ENCODE peak calls at places on chromosomes 12 and 14, in five cellular contexts. One of them, this sample, is unnamed.
A peak's percentile ranks its signal among the peaks of the same experiment; 100 is the strongest.

GRCh38 chr12:52423035-52423434 is 11.1 kb downstream of the KRT75 start:
- DNase-seq in uterus: peak; percentile 43
- DNase-seq in AG10803: no peak
- DNase-seq in heart right ventricle: no peak
- DNase-seq in MM.1S: no peak
- DNase-seq in this sample: no peak

GRCh38 chr12:104809706-104810385 is 148.2 kb downstream of the SLC41A2 start:
- DNase-seq in uterus: no peak
- DNase-seq in AG10803: no peak
- DNase-seq in heart right ventricle: no peak
- DNase-seq in MM.1S: no peak
- DNase-seq in this sample: no peak

GRCh38 chr12:48286665-48287064 is 64.1 kb downstream of the ZNF641 start:
- DNase-seq in uterus: no peak
- DNase-seq in AG10803: no peak
- DNase-seq in heart right ventricle: no peak
- DNase-seq in MM.1S: no peak
- DNase-seq in this sample: no peak

GRCh38 chr14:54174437-54174836 is 217.8 kb upstream of the BMP4 start:
- DNase-seq in uterus: no peak
- DNase-seq in AG10803: no peak
- DNase-seq in heart right ventricle: no peak
- DNase-seq in MM.1S: no peak
- DNase-seq in this sample: no peak

GRCh38 chr14:75238728-75239455 is 39.7 kb upstream of the FOS start:
- DNase-seq in uterus: peak; percentile 39
- DNase-seq in AG10803: no peak
- DNase-seq in heart right ventricle: peak; percentile 37
- DNase-seq in MM.1S: no peak
- DNase-seq in this sample: no peak

GRCh38 chr12:93060666-93061413 is 131.7 kb upstream of the EEA1 start:
- DNase-seq in uterus: peak; percentile 42
- DNase-seq in AG10803: peak; percentile 52
- DNase-seq in heart right ventricle: no peak
- DNase-seq in MM.1S: no peak
- DNase-seq in this sample: peak; percentile 75

GRCh38 chr14:33934938-33935337 is 15.9 kb downstream of the EGLN3 start:
- DNase-seq in uterus: no peak
- DNase-seq in AG10803: no peak
- DNase-seq in heart right ventricle: no peak
- DNase-seq in MM.1S: no peak
- DNase-seq in this sample: no peak

GRCh38 chr14:60945984-60946383 is 34.9 kb downstream of the TRMT5 start:
- DNase-seq in uterus: no peak
- DNase-seq in AG10803: no peak
- DNase-seq in heart right ventricle: no peak
- DNase-seq in MM.1S: no peak
- DNase-seq in this sample: no peak

GRCh38 chr12:48061943-48062719 is 43.7 kb downstream of the SENP1 start:
- DNase-seq in uterus: no peak
- DNase-seq in AG10803: no peak
- DNase-seq in heart right ventricle: no peak
- DNase-seq in MM.1S: no peak
- DNase-seq in this sample: no peak

GRCh38 chr12:110766311-110767154 is 23.8 kb upstream of the PPP1CC start:
- DNase-seq in uterus: no peak
- DNase-seq in AG10803: no peak
- DNase-seq in heart right ventricle: no peak
- DNase-seq in MM.1S: no peak
- DNase-seq in this sample: no peak

GRCh38 chr12:21773263-21773741 is 1.2 kb downstream of the KCNJ8 start:
- DNase-seq in uterus: peak; percentile 49
- DNase-seq in AG10803: peak; percentile 4
- DNase-seq in heart right ventricle: peak; percentile 67
- DNase-seq in MM.1S: no peak
- DNase-seq in this sample: peak; percentile 35

GRCh38 chr14:23321572-23322547 is 603 bp downstream of the PABPN1 start:
- DNase-seq in uterus: no peak
- DNase-seq in AG10803: peak; percentile 57
- DNase-seq in heart right ventricle: no peak
- DNase-seq in MM.1S: no peak
- DNase-seq in this sample: peak; percentile 79

GRCh38 chr12:89840162-89840922 is 131.7 kb upstream of the ATP2B1 start:
- DNase-seq in uterus: no peak
- DNase-seq in AG10803: peak; percentile 37
- DNase-seq in heart right ventricle: no peak
- DNase-seq in MM.1S: no peak
- DNase-seq in this sample: no peak

GRCh38 chr14:49193365-49194050 is 392.7 kb downstream of the RPS29 start:
- DNase-seq in uterus: no peak
- DNase-seq in AG10803: no peak
- DNase-seq in heart right ventricle: no peak
- DNase-seq in MM.1S: peak; percentile 81
- DNase-seq in this sample: no peak

GRCh38 chr12:66279127-66279712 is 23.1 kb upstream of the HELB start:
- DNase-seq in uterus: no peak
- DNase-seq in AG10803: no peak
- DNase-seq in heart right ventricle: no peak
- DNase-seq in MM.1S: no peak
- DNase-seq in this sample: no peak

GRCh38 chr12:10771132-10771733 is 31.2 kb downstream of the TAS2R7 start:
- DNase-seq in uterus: no peak
- DNase-seq in AG10803: peak; percentile 39
- DNase-seq in heart right ventricle: no peak
- DNase-seq in MM.1S: no peak
- DNase-seq in this sample: peak; percentile 14

GRCh38 chr12:106791531-106791930 is 17.0 kb downstream of the RIC8B start:
- DNase-seq in uterus: no peak
- DNase-seq in AG10803: no peak
- DNase-seq in heart right ventricle: no peak
- DNase-seq in MM.1S: no peak
- DNase-seq in this sample: no peak

GRCh38 chr12:9702239-9702638 is 30.7 kb downstream of the CLECL1 start:
- DNase-seq in uterus: no peak
- DNase-seq in AG10803: no peak
- DNase-seq in heart right ventricle: no peak
- DNase-seq in MM.1S: no peak
- DNase-seq in this sample: no peak

GRCh38 chr14:72433511-72433910 is 460.4 kb downstream of the DPF3 start:
- DNase-seq in uterus: no peak
- DNase-seq in AG10803: peak; percentile 14
- DNase-seq in heart right ventricle: no peak
- DNase-seq in MM.1S: no peak
- DNase-seq in this sample: peak; percentile 53

GRCh38 chr14:105905456-105905855 is 379.1 kb downstream of the TMEM121 start:
- DNase-seq in uterus: no peak
- DNase-seq in AG10803: no peak
- DNase-seq in heart right ventricle: no peak
- DNase-seq in MM.1S: no peak
- DNase-seq in this sample: no peak

GRCh38 chr14:24078146-24078545 is 6.8 kb downstream of the CPNE6 start:
- DNase-seq in uterus: no peak
- DNase-seq in AG10803: no peak
- DNase-seq in heart right ventricle: no peak
- DNase-seq in MM.1S: no peak
- DNase-seq in this sample: no peak

GRCh38 chr12:84636801-84637285 is 275.8 kb downstream of the SLC6A15 start:
- DNase-seq in uterus: no peak
- DNase-seq in AG10803: peak; percentile 40
- DNase-seq in heart right ventricle: no peak
- DNase-seq in MM.1S: no peak
- DNase-seq in this sample: peak; percentile 71

GRCh38 chr12:123960856-123961255 is 11.8 kb downstream of the CCDC92 start:
- DNase-seq in uterus: no peak
- DNase-seq in AG10803: no peak
- DNase-seq in heart right ventricle: no peak
- DNase-seq in MM.1S: no peak
- DNase-seq in this sample: peak; percentile 35

GRCh38 chr12:103330672-103331071 is 165.1 kb downstream of the C12orf42 start:
- DNase-seq in uterus: no peak
- DNase-seq in AG10803: no peak
- DNase-seq in heart right ventricle: no peak
- DNase-seq in MM.1S: no peak
- DNase-seq in this sample: no peak

GRCh38 chr14:97703006-97703760 is 906.0 kb downstream of the VRK1 start:
- DNase-seq in uterus: no peak
- DNase-seq in AG10803: no peak
- DNase-seq in heart right ventricle: no peak
- DNase-seq in MM.1S: peak; percentile 88
- DNase-seq in this sample: no peak
- H3K4me3 ChIP-seq in uterus: no peak overlapping the region
- H3K4me3 ChIP-seq in AG10803: no peak overlapping the region
- H3K4me3 ChIP-seq in heart right ventricle: no peak overlapping the region
- H3K4me3 ChIP-seq in MM.1S: no peak overlapping the region
- H3K4me3 ChIP-seq in this sample: no peak overlapping the region

GRCh38 chr12:82058197-82058596 is 299.0 kb upstream of the PPFIA2 start:
- DNase-seq in uterus: no peak
- DNase-seq in AG10803: no peak
- DNase-seq in heart right ventricle: no peak
- DNase-seq in MM.1S: no peak
- DNase-seq in this sample: no peak
- TF ChIP-seq CTCF in uterus: no peak
- TF ChIP-seq CTCF in AG10803: no peak
- TF ChIP-seq CTCF in heart right ventricle: no peak
- TF ChIP-seq CTCF in MM.1S: no peak
- TF ChIP-seq CTCF in this sample: no peak

DNA sequence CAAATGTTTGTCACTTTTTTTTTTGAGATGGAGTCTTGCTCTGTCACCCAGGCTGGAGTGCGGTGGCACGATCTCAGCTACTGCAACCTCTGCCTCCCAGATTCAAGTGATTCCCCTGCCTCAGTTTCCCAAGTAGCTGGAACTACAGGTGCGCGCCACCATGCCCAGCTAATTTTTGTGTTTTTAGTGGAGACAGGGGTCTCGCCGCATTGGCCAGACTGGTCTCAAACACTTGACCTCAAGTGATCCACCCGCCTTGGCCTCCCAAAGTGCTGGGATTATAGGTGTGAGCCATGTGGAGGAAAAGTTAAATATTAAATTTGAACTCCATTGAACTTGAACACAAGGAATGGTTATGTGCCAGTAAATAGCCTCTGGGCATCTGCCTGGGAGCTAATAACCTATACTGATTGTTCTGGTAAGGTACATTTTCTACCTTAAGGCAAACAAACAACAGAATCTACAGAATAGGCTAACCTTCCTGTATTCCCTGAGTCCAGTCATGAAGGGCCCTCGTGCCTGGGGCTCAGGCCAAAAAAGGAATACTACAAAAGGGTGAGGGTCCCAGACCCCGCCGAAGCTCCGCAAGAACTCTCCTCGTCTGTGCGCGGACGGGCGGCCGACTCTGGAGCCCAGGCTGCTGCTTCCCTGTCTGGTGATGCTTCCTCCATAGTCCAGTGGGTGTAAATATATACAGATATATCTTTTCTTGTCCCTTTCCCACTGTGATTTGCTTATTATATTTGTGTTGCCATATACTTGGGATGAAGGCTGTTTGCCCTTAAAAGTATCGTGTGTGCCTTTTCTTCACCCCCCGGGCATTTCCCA is 74.0 kb upstream of the EIF5 start:
- DNase-seq in uterus: no peak
- DNase-seq in AG10803: no peak
- DNase-seq in heart right ventricle: no peak
- DNase-seq in MM.1S: no peak
- DNase-seq in this sample: no peak
- H3K4me3 ChIP-seq in uterus: peak overlapping the region; percentile 44
- H3K4me3 ChIP-seq in AG10803: peak overlapping the region; percentile 68
- H3K4me3 ChIP-seq in heart right ventricle: peak overlapping the region; percentile 57
- H3K4me3 ChIP-seq in MM.1S: no peak overlapping the region
- H3K4me3 ChIP-seq in this sample: peak overlapping the region; percentile 71

GRCh38 chr12:26768611-26769603 is 64.1 kb downstream of the ITPR2 start:
- DNase-seq in uterus: no peak
- DNase-seq in AG10803: no peak
- DNase-seq in heart right ventricle: no peak
- DNase-seq in MM.1S: peak; percentile 64
- DNase-seq in this sample: no peak

GRCh38 chr12:26769611-26770010 is 63.4 kb downstream of the ITPR2 start:
- DNase-seq in uterus: no peak
- DNase-seq in AG10803: no peak
- DNase-seq in heart right ventricle: no peak
- DNase-seq in MM.1S: no peak
- DNase-seq in this sample: no peak

GRCh38 chr12:26767865-26768264 is 65.1 kb downstream of the ITPR2 start:
- DNase-seq in uterus: no peak
- DNase-seq in AG10803: no peak
- DNase-seq in heart right ventricle: no peak
- DNase-seq in MM.1S: no peak
- DNase-seq in this sample: no peak

GRCh38 chr12:26770239-26771070 is 62.5 kb downstream of the ITPR2 start:
- DNase-seq in uterus: no peak
- DNase-seq in AG10803: no peak
- DNase-seq in heart right ventricle: no peak
- DNase-seq in MM.1S: no peak
- DNase-seq in this sample: no peak

DNA sequence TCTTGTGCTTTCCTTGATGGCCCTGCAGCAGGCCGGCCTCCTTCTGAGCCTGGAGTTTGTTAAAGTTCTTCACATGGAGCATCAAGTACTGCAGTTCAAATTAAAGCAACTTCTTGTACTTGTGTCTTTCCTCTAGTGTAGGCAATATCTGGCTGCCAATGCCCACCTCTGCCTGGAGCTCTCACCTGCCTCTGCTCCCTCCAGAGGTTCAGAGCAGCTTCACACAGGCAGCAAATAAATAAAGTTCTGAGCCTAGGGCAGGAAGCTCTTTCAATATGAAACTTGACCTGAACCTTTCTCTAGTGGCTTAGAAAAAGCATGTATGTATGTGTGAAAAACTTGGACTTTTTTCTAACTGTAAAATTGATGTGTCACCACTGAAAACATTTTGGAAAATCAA is 65.9 kb downstream of the ITPR2 start:
- DNase-seq in uterus: no peak
- DNase-seq in AG10803: no peak
- DNase-seq in heart right ventricle: no peak
- DNase-seq in MM.1S: peak; percentile 53
- DNase-seq in this sample: no peak
- TF ChIP-seq CTCF in uterus: no peak
- TF ChIP-seq CTCF in AG10803: no peak
- TF ChIP-seq CTCF in heart right ventricle: no peak
- TF ChIP-seq CTCF in MM.1S: peak; percentile 28
- TF ChIP-seq CTCF in this sample: no peak

GRCh38 chr12:25495336-25496097 is 57.6 kb downstream of the LMNTD1 start:
- DNase-seq in uterus: no peak
- DNase-seq in AG10803: peak; percentile 80
- DNase-seq in heart right ventricle: no peak
- DNase-seq in MM.1S: no peak
- DNase-seq in this sample: peak; percentile 91
- H3K4me3 ChIP-seq in uterus: no peak overlapping the region
- H3K4me3 ChIP-seq in AG10803: no peak overlapping the region
- H3K4me3 ChIP-seq in heart right ventricle: no peak overlapping the region
- H3K4me3 ChIP-seq in MM.1S: no peak overlapping the region
- H3K4me3 ChIP-seq in this sample: no peak overlapping the region

This sample was measured in foreskin fibroblast.